ENCODE peak calls at places on chromosomes 5 and 9, in seven cellular contexts. M is psoas muscle, Y is ovary, Q is NCI-H1048, S is HuH-7, L is anterior cingulate cortex, W is NCI-H774. E is an unnamed sample.
A peak's percentile ranks its signal among the peaks of the same experiment; 100 is the strongest.

GRCh38 chr5:15690611-15691010 is 190.6 kb downstream of the FBXL7 start:
- DNase-seq in M (no peak), Y (no peak), Q (no peak), S (no peak), L (no peak), W (no peak), E (no peak)

GRCh38 chr5:54390015-54390414 is 65.5 kb upstream of the HSPB3 start:
- DNase-seq in M (no peak), Y (no peak), Q (no peak), S (no peak), L (no peak), W (peak; percentile 83), E (no peak)

GRCh38 chr5:80990527-80990926 is 30.4 kb downstream of the RASGRF2 start:
- DNase-seq in M (no peak), Y (no peak), Q (no peak), S (no peak), L (no peak), W (no peak), E (no peak)

GRCh38 chr9:134190232-134191121 is 26.1 kb upstream of the RNU6ATAC start:
- DNase-seq in M (peak; percentile 30), Y (no peak), Q (no peak), S (no peak), L (no peak), W (no peak), E (no peak)

GRCh38 chr9:127504887-127505251 is 53.6 kb downstream of the LRSAM1 start:
- DNase-seq in M (no peak), Y (no peak), Q (no peak), S (no peak), L (no peak), W (no peak), E (no peak)

GRCh38 chr5:101977729-101978345 is 318.2 kb downstream of the SLCO4C1 start:
- DNase-seq in M (no peak), Y (no peak), Q (peak; percentile 16), S (peak; percentile 25), L (no peak), W (peak; percentile 72), E (no peak)

GRCh38 chr5:109418752-109419352 is 9.1 kb upstream of the PJA2 start:
- DNase-seq in M (no peak), Y (no peak), Q (no peak), S (no peak), L (no peak), W (no peak), E (no peak)

GRCh38 chr9:131799177-131799823 is 59.4 kb upstream of the RAPGEF1 start:
- DNase-seq in M (peak; percentile 43), Y (peak; percentile 42), Q (no peak), S (peak; percentile 79), L (no peak), W (no peak), E (peak; percentile 65)

GRCh38 chr9:120877276-120878034 is 467 bp upstream of the PHF19 start:
- DNase-seq in M (peak; percentile 66), Y (peak; percentile 83), Q (peak; percentile 52), S (peak; percentile 76), L (peak; percentile 60), W (peak; percentile 92), E (peak; percentile 82)

GRCh38 chr5:169146158-169146557 is 154.8 kb downstream of the SLIT3 start:
- DNase-seq in M (no peak), Y (no peak), Q (no peak), S (no peak), L (no peak), W (no peak), E (peak; percentile 46)

GRCh38 chr5:80597500-80597899 is 27.4 kb upstream of the ANKRD34B start:
- DNase-seq in M (no peak), Y (no peak), Q (no peak), S (no peak), L (no peak), W (no peak), E (no peak)

GRCh38 chr5:78458843-78459242 is 98.4 kb downstream of the SCAMP1 start:
- DNase-seq in M (no peak), Y (no peak), Q (no peak), S (no peak), L (no peak), W (no peak), E (no peak)

GRCh38 chr9:107260437-107261081 is 22.5 kb upstream of the RAD23B start:
- DNase-seq in M (no peak), Y (no peak), Q (no peak), S (peak; percentile 47), L (no peak), W (no peak), E (no peak)

GRCh38 chr9:9142001-9142400 is 1342.4 kb upstream of the DMAC1 start:
- DNase-seq in M (no peak), Y (no peak), Q (no peak), S (no peak), L (no peak), W (peak; percentile 80), E (no peak)

GRCh38 chr9:82130331-82131042 is 141.9 kb downstream of the SPATA31D1 start:
- DNase-seq in M (no peak), Y (no peak), Q (no peak), S (no peak), L (no peak), W (no peak), E (no peak)

GRCh38 chr9:72509635-72510034 is 11.8 kb upstream of the TMC1 start:
- DNase-seq in M (no peak), Y (no peak), Q (no peak), S (no peak), L (no peak), W (no peak), E (no peak)

E was measured in Right ventricle myocardium superior.